ENCODE peak calls at places on chromosome 3, in ten cellular contexts. One of them, this sample, is unnamed.

GRCh38 chr3:193483988-193484539 is 70.6 kb downstream of the ATP13A4 start:
- DNase-seq in astrocyte: peak
- DNase-seq in mesenteric fat pad: no peak
- DNase-seq in ecto neural progenitor cell: no peak
- DNase-seq in esophagus squamous epithelium: no peak
- DNase-seq in activated T-helper 1 cell treated with Interleukin-2 at 50 U/mL for 16 hours: no peak
- DNase-seq in psoas muscle: no peak
- DNase-seq in cerebellum: no peak
- DNase-seq in NAMALWA: no peak
- DNase-seq in HFFc6: no peak
- DNase-seq in this sample: no peak

GRCh38 chr3:40971191-40972168 is 227.8 kb upstream of the CTNNB1 start:
- DNase-seq in activated T-helper 1 cell treated with Interleukin-2 at 50 U/mL for 16 hours: no peak
- DNase-seq in esophagus squamous epithelium: no peak
- DNase-seq in ecto neural progenitor cell: no peak
- DNase-seq in psoas muscle: peak
- DNase-seq in astrocyte: peak
- DNase-seq in HFFc6: peak
- DNase-seq in NAMALWA: peak
- DNase-seq in cerebellum: no peak
- DNase-seq in mesenteric fat pad: no peak
- DNase-seq in this sample: peak

GRCh38 chr3:24505678-24506560 is 11.3 kb upstream of the THRB start:
- DNase-seq in HFFc6: no peak
- DNase-seq in esophagus squamous epithelium: no peak
- DNase-seq in cerebellum: no peak
- DNase-seq in NAMALWA: no peak
- DNase-seq in astrocyte: no peak
- DNase-seq in ecto neural progenitor cell: no peak
- DNase-seq in activated T-helper 1 cell treated with Interleukin-2 at 50 U/mL for 16 hours: no peak
- DNase-seq in psoas muscle: no peak
- DNase-seq in mesenteric fat pad: no peak
- DNase-seq in this sample: no peak

GRCh38 chr3:185313693-185314246 is 49.2 kb upstream of the MAP3K13 start:
- DNase-seq in cerebellum: peak
- DNase-seq in mesenteric fat pad: no peak
- DNase-seq in esophagus squamous epithelium: no peak
- DNase-seq in NAMALWA: no peak
- DNase-seq in HFFc6: no peak
- DNase-seq in ecto neural progenitor cell: no peak
- DNase-seq in psoas muscle: no peak
- DNase-seq in activated T-helper 1 cell treated with Interleukin-2 at 50 U/mL for 16 hours: no peak
- DNase-seq in astrocyte: no peak
- DNase-seq in this sample: no peak

GRCh38 chr3:129432671-129433070 is 4.2 kb upstream of the EFCAB12 start:
- DNase-seq in ecto neural progenitor cell: no peak
- DNase-seq in psoas muscle: no peak
- DNase-seq in NAMALWA: no peak
- DNase-seq in esophagus squamous epithelium: no peak
- DNase-seq in HFFc6: no peak
- DNase-seq in cerebellum: no peak
- DNase-seq in activated T-helper 1 cell treated with Interleukin-2 at 50 U/mL for 16 hours: no peak
- DNase-seq in astrocyte: no peak
- DNase-seq in mesenteric fat pad: no peak
- DNase-seq in this sample: no peak

GRCh38 chr3:50724831-50725230 is 50.1 kb downstream of the DOCK3 start:
- DNase-seq in activated T-helper 1 cell treated with Interleukin-2 at 50 U/mL for 16 hours: no peak
- DNase-seq in HFFc6: no peak
- DNase-seq in mesenteric fat pad: no peak
- DNase-seq in psoas muscle: no peak
- DNase-seq in esophagus squamous epithelium: no peak
- DNase-seq in cerebellum: no peak
- DNase-seq in astrocyte: no peak
- DNase-seq in ecto neural progenitor cell: no peak
- DNase-seq in NAMALWA: no peak
- DNase-seq in this sample: no peak

GRCh38 chr3:168847293-168847883 is 751.7 kb upstream of the GOLIM4 start:
- DNase-seq in NAMALWA: peak
- DNase-seq in mesenteric fat pad: no peak
- DNase-seq in esophagus squamous epithelium: peak
- DNase-seq in cerebellum: peak
- DNase-seq in ecto neural progenitor cell: no peak
- DNase-seq in astrocyte: peak
- DNase-seq in activated T-helper 1 cell treated with Interleukin-2 at 50 U/mL for 16 hours: no peak
- DNase-seq in HFFc6: peak
- DNase-seq in psoas muscle: no peak
- DNase-seq in this sample: no peak

GRCh38 chr3:146131616-146132410 is 29.2 kb downstream of the PLOD2 start:
- DNase-seq in HFFc6: peak
- DNase-seq in NAMALWA: no peak
- DNase-seq in esophagus squamous epithelium: no peak
- DNase-seq in psoas muscle: no peak
- DNase-seq in ecto neural progenitor cell: no peak
- DNase-seq in cerebellum: no peak
- DNase-seq in astrocyte: peak
- DNase-seq in activated T-helper 1 cell treated with Interleukin-2 at 50 U/mL for 16 hours: no peak
- DNase-seq in mesenteric fat pad: no peak
- DNase-seq in this sample: no peak

GRCh38 chr3:149771652-149772271 is 19.5 kb upstream of the COMMD2 start:
- DNase-seq in NAMALWA: peak
- DNase-seq in cerebellum: peak
- DNase-seq in activated T-helper 1 cell treated with Interleukin-2 at 50 U/mL for 16 hours: no peak
- DNase-seq in psoas muscle: no peak
- DNase-seq in esophagus squamous epithelium: no peak
- DNase-seq in ecto neural progenitor cell: peak
- DNase-seq in HFFc6: peak
- DNase-seq in astrocyte: no peak
- DNase-seq in mesenteric fat pad: no peak
- DNase-seq in this sample: no peak

GRCh38 chr3:169147246-169148008 is 516.1 kb downstream of the MECOM start:
- DNase-seq in NAMALWA: peak
- DNase-seq in ecto neural progenitor cell: peak
- DNase-seq in HFFc6: peak
- DNase-seq in activated T-helper 1 cell treated with Interleukin-2 at 50 U/mL for 16 hours: no peak
- DNase-seq in mesenteric fat pad: peak
- DNase-seq in psoas muscle: peak
- DNase-seq in astrocyte: peak
- DNase-seq in esophagus squamous epithelium: no peak
- DNase-seq in cerebellum: no peak
- DNase-seq in this sample: no peak

GRCh38 chr3:186502138-186502941 is 41.8 kb downstream of the CRYGS start:
- DNase-seq in psoas muscle: no peak
- DNase-seq in mesenteric fat pad: no peak
- DNase-seq in HFFc6: no peak
- DNase-seq in esophagus squamous epithelium: no peak
- DNase-seq in NAMALWA: no peak
- DNase-seq in activated T-helper 1 cell treated with Interleukin-2 at 50 U/mL for 16 hours: no peak
- DNase-seq in cerebellum: no peak
- DNase-seq in ecto neural progenitor cell: no peak
- DNase-seq in astrocyte: no peak
- DNase-seq in this sample: no peak

GRCh38 chr3:179969525-179969924 is 67.2 kb downstream of the PEX5L start:
- DNase-seq in activated T-helper 1 cell treated with Interleukin-2 at 50 U/mL for 16 hours: no peak
- DNase-seq in NAMALWA: no peak
- DNase-seq in cerebellum: no peak
- DNase-seq in mesenteric fat pad: no peak
- DNase-seq in HFFc6: peak
- DNase-seq in psoas muscle: no peak
- DNase-seq in esophagus squamous epithelium: no peak
- DNase-seq in ecto neural progenitor cell: no peak
- DNase-seq in astrocyte: peak
- DNase-seq in this sample: peak

GRCh38 chr3:113339616-113340244 is 101.6 kb downstream of the CFAP44 start:
- DNase-seq in HFFc6: no peak
- DNase-seq in cerebellum: no peak
- DNase-seq in ecto neural progenitor cell: no peak
- DNase-seq in mesenteric fat pad: no peak
- DNase-seq in psoas muscle: no peak
- DNase-seq in activated T-helper 1 cell treated with Interleukin-2 at 50 U/mL for 16 hours: no peak
- DNase-seq in astrocyte: no peak
- DNase-seq in esophagus squamous epithelium: no peak
- DNase-seq in NAMALWA: peak
- DNase-seq in this sample: no peak

GRCh38 chr3:157534725-157535161 is 31.5 kb upstream of the VEPH1 start:
- DNase-seq in mesenteric fat pad: no peak
- DNase-seq in psoas muscle: no peak
- DNase-seq in cerebellum: no peak
- DNase-seq in NAMALWA: no peak
- DNase-seq in activated T-helper 1 cell treated with Interleukin-2 at 50 U/mL for 16 hours: no peak
- DNase-seq in ecto neural progenitor cell: no peak
- DNase-seq in esophagus squamous epithelium: no peak
- DNase-seq in HFFc6: no peak
- DNase-seq in astrocyte: no peak
- DNase-seq in this sample: no peak

GRCh38 chr3:46897829-46898320 is 20.4 kb downstream of the PTH1R start:
- DNase-seq in HFFc6: no peak
- DNase-seq in NAMALWA: no peak
- DNase-seq in mesenteric fat pad: no peak
- DNase-seq in psoas muscle: peak
- DNase-seq in activated T-helper 1 cell treated with Interleukin-2 at 50 U/mL for 16 hours: no peak
- DNase-seq in esophagus squamous epithelium: no peak
- DNase-seq in astrocyte: no peak
- DNase-seq in ecto neural progenitor cell: no peak
- DNase-seq in cerebellum: no peak
- DNase-seq in this sample: no peak